ENCODE peak calls at places on chromosomes 3 and 15, in seven cellular contexts. One of them, this sample, is unnamed.

GRCh38 chr3:190101320-190102117 is 19.2 kb downstream of the P3H2 start:
- DNase-seq in Right ventricle myocardium inferior: no peak
- DNase-seq in chondrocyte: no peak
- DNase-seq in foreskin fibroblast: peak
- DNase-seq in cardiac fibroblast: peak
- DNase-seq in DMS153: no peak
- DNase-seq in activated T-helper 1 cell treated with Interleukin-2 at 50 U/mL for 16 hours: no peak
- DNase-seq in this sample: peak

GRCh38 chr15:30953731-30954378 is 37.6 kb downstream of the MTMR10 start:
- DNase-seq in Right ventricle myocardium inferior: no peak
- DNase-seq in chondrocyte: no peak
- DNase-seq in foreskin fibroblast: peak
- DNase-seq in cardiac fibroblast: peak
- DNase-seq in DMS153: no peak
- DNase-seq in activated T-helper 1 cell treated with Interleukin-2 at 50 U/mL for 16 hours: no peak
- DNase-seq in this sample: peak

GRCh38 chr3:156377266-156377665 is 177.7 kb downstream of the SSR3 start:
- DNase-seq in Right ventricle myocardium inferior: no peak
- DNase-seq in chondrocyte: no peak
- DNase-seq in foreskin fibroblast: no peak
- DNase-seq in cardiac fibroblast: no peak
- DNase-seq in DMS153: no peak
- DNase-seq in activated T-helper 1 cell treated with Interleukin-2 at 50 U/mL for 16 hours: no peak
- DNase-seq in this sample: no peak

GRCh38 chr15:45180201-45180600 is 7.6 kb downstream of the SHF start:
- DNase-seq in Right ventricle myocardium inferior: no peak
- DNase-seq in chondrocyte: no peak
- DNase-seq in foreskin fibroblast: no peak
- DNase-seq in cardiac fibroblast: no peak
- DNase-seq in DMS153: no peak
- DNase-seq in activated T-helper 1 cell treated with Interleukin-2 at 50 U/mL for 16 hours: no peak
- DNase-seq in this sample: no peak

GRCh38 chr15:80630981-80631380 is 64.1 kb upstream of the ABHD17C start:
- DNase-seq in Right ventricle myocardium inferior: no peak
- DNase-seq in chondrocyte: no peak
- DNase-seq in foreskin fibroblast: no peak
- DNase-seq in cardiac fibroblast: no peak
- DNase-seq in DMS153: no peak
- DNase-seq in activated T-helper 1 cell treated with Interleukin-2 at 50 U/mL for 16 hours: no peak
- DNase-seq in this sample: no peak

GRCh38 chr3:63872135-63872924 is 8.7 kb downstream of the ATXN7 start:
- DNase-seq in Right ventricle myocardium inferior: no peak
- DNase-seq in chondrocyte: no peak
- DNase-seq in foreskin fibroblast: peak
- DNase-seq in cardiac fibroblast: peak
- DNase-seq in DMS153: no peak
- DNase-seq in activated T-helper 1 cell treated with Interleukin-2 at 50 U/mL for 16 hours: no peak
- DNase-seq in this sample: peak

GRCh38 chr3:55343486-55344357 is 143.4 kb downstream of the WNT5A start:
- DNase-seq in Right ventricle myocardium inferior: no peak
- DNase-seq in chondrocyte: no peak
- DNase-seq in foreskin fibroblast: no peak
- DNase-seq in cardiac fibroblast: no peak
- DNase-seq in DMS153: no peak
- DNase-seq in activated T-helper 1 cell treated with Interleukin-2 at 50 U/mL for 16 hours: no peak
- DNase-seq in this sample: no peak

GRCh38 chr15:96338772-96339661 is 8.5 kb downstream of the NR2F2 start:
- DNase-seq in Right ventricle myocardium inferior: no peak
- DNase-seq in chondrocyte: no peak
- DNase-seq in foreskin fibroblast: no peak
- DNase-seq in cardiac fibroblast: peak
- DNase-seq in DMS153: no peak
- DNase-seq in activated T-helper 1 cell treated with Interleukin-2 at 50 U/mL for 16 hours: no peak
- DNase-seq in this sample: peak

GRCh38 chr3:152505926-152506325 is 237.2 kb downstream of the MBNL1 start:
- DNase-seq in Right ventricle myocardium inferior: no peak
- DNase-seq in chondrocyte: no peak
- DNase-seq in foreskin fibroblast: no peak
- DNase-seq in cardiac fibroblast: no peak
- DNase-seq in DMS153: no peak
- DNase-seq in activated T-helper 1 cell treated with Interleukin-2 at 50 U/mL for 16 hours: no peak
- DNase-seq in this sample: no peak

GRCh38 chr3:27319847-27320526 is 49.2 kb downstream of the NEK10 start:
- DNase-seq in Right ventricle myocardium inferior: no peak
- DNase-seq in chondrocyte: no peak
- DNase-seq in foreskin fibroblast: no peak
- DNase-seq in cardiac fibroblast: peak
- DNase-seq in DMS153: no peak
- DNase-seq in activated T-helper 1 cell treated with Interleukin-2 at 50 U/mL for 16 hours: no peak
- DNase-seq in this sample: no peak

GRCh38 chr15:74992619-74993018 is 2.7 kb upstream of the SCAMP5 start:
- DNase-seq in Right ventricle myocardium inferior: no peak
- DNase-seq in chondrocyte: no peak
- DNase-seq in foreskin fibroblast: no peak
- DNase-seq in cardiac fibroblast: no peak
- DNase-seq in DMS153: no peak
- DNase-seq in activated T-helper 1 cell treated with Interleukin-2 at 50 U/mL for 16 hours: no peak
- DNase-seq in this sample: no peak

GRCh38 chr3:14431556-14431927 is 29.1 kb downstream of the SLC6A6 start:
- DNase-seq in Right ventricle myocardium inferior: no peak
- DNase-seq in chondrocyte: no peak
- DNase-seq in foreskin fibroblast: no peak
- DNase-seq in cardiac fibroblast: no peak
- DNase-seq in DMS153: no peak
- DNase-seq in activated T-helper 1 cell treated with Interleukin-2 at 50 U/mL for 16 hours: no peak
- DNase-seq in this sample: no peak

GRCh38 chr15:64014995-64015394 is 31.3 kb downstream of the DAPK2 start:
- DNase-seq in Right ventricle myocardium inferior: peak
- DNase-seq in chondrocyte: no peak
- DNase-seq in foreskin fibroblast: no peak
- DNase-seq in cardiac fibroblast: no peak
- DNase-seq in DMS153: no peak
- DNase-seq in activated T-helper 1 cell treated with Interleukin-2 at 50 U/mL for 16 hours: no peak
- DNase-seq in this sample: no peak

GRCh38 chr15:89363770-89364169 is 29.1 kb upstream of the POLG start:
- DNase-seq in Right ventricle myocardium inferior: no peak
- DNase-seq in chondrocyte: no peak
- DNase-seq in foreskin fibroblast: no peak
- DNase-seq in cardiac fibroblast: no peak
- DNase-seq in DMS153: no peak
- DNase-seq in activated T-helper 1 cell treated with Interleukin-2 at 50 U/mL for 16 hours: no peak
- DNase-seq in this sample: no peak

GRCh38 chr3:37256447-37256846 is 82.1 kb upstream of the LRRFIP2 start:
- DNase-seq in Right ventricle myocardium inferior: no peak
- DNase-seq in chondrocyte: no peak
- DNase-seq in foreskin fibroblast: no peak
- DNase-seq in cardiac fibroblast: no peak
- DNase-seq in DMS153: no peak
- DNase-seq in activated T-helper 1 cell treated with Interleukin-2 at 50 U/mL for 16 hours: no peak
- DNase-seq in this sample: peak

GRCh38 chr15:32943691-32944090 is 225.9 kb downstream of the GREM1 start:
- DNase-seq in Right ventricle myocardium inferior: no peak
- DNase-seq in chondrocyte: no peak
- DNase-seq in foreskin fibroblast: no peak
- DNase-seq in cardiac fibroblast: peak
- DNase-seq in DMS153: no peak
- DNase-seq in activated T-helper 1 cell treated with Interleukin-2 at 50 U/mL for 16 hours: no peak
- DNase-seq in this sample: no peak

GRCh38 chr3:149120051-149120972 is 9.1 kb upstream of the HPS3 start:
- DNase-seq in Right ventricle myocardium inferior: no peak
- DNase-seq in chondrocyte: no peak
- DNase-seq in foreskin fibroblast: peak
- DNase-seq in cardiac fibroblast: peak
- DNase-seq in DMS153: peak
- DNase-seq in activated T-helper 1 cell treated with Interleukin-2 at 50 U/mL for 16 hours: no peak
- DNase-seq in this sample: peak

GRCh38 chr3:16329792-16330061 is 64.7 kb downstream of the OXNAD1 start:
- DNase-seq in Right ventricle myocardium inferior: no peak
- DNase-seq in chondrocyte: no peak
- DNase-seq in foreskin fibroblast: no peak
- DNase-seq in cardiac fibroblast: no peak
- DNase-seq in DMS153: no peak
- DNase-seq in activated T-helper 1 cell treated with Interleukin-2 at 50 U/mL for 16 hours: no peak
- DNase-seq in this sample: no peak

GRCh38 chr3:178719036-178719635 is 182.9 kb downstream of the KCNMB2 start:
- DNase-seq in Right ventricle myocardium inferior: no peak
- DNase-seq in chondrocyte: no peak
- DNase-seq in foreskin fibroblast: no peak
- DNase-seq in cardiac fibroblast: peak
- DNase-seq in DMS153: no peak
- DNase-seq in activated T-helper 1 cell treated with Interleukin-2 at 50 U/mL for 16 hours: no peak
- DNase-seq in this sample: peak

GRCh38 chr3:179016979-179017670 is 54.5 kb downstream of the ZMAT3 start:
- DNase-seq in Right ventricle myocardium inferior: no peak
- DNase-seq in chondrocyte: no peak
- DNase-seq in foreskin fibroblast: no peak
- DNase-seq in cardiac fibroblast: no peak
- DNase-seq in DMS153: no peak
- DNase-seq in activated T-helper 1 cell treated with Interleukin-2 at 50 U/mL for 16 hours: no peak
- DNase-seq in this sample: no peak

GRCh38 chr3:3356836-3357235 is 177.3 kb upstream of the CRBN start:
- DNase-seq in Right ventricle myocardium inferior: no peak
- DNase-seq in chondrocyte: no peak
- DNase-seq in foreskin fibroblast: no peak
- DNase-seq in cardiac fibroblast: no peak
- DNase-seq in DMS153: no peak
- DNase-seq in activated T-helper 1 cell treated with Interleukin-2 at 50 U/mL for 16 hours: no peak
- DNase-seq in this sample: no peak

GRCh38 chr3:111956995-111957736 is 21.7 kb upstream of the ABHD10 start:
- DNase-seq in Right ventricle myocardium inferior: no peak
- DNase-seq in chondrocyte: no peak
- DNase-seq in foreskin fibroblast: no peak
- DNase-seq in cardiac fibroblast: no peak
- DNase-seq in DMS153: peak
- DNase-seq in activated T-helper 1 cell treated with Interleukin-2 at 50 U/mL for 16 hours: no peak
- DNase-seq in this sample: no peak

GRCh38 chr3:107308716-107309115 is 68.5 kb upstream of the CCDC54 start:
- DNase-seq in Right ventricle myocardium inferior: no peak
- DNase-seq in chondrocyte: no peak
- DNase-seq in foreskin fibroblast: no peak
- DNase-seq in cardiac fibroblast: no peak
- DNase-seq in DMS153: no peak
- DNase-seq in activated T-helper 1 cell treated with Interleukin-2 at 50 U/mL for 16 hours: no peak
- DNase-seq in this sample: no peak

GRCh38 chr3:71066849-71067261 is 516.7 kb downstream of the FOXP1 start:
- DNase-seq in Right ventricle myocardium inferior: peak
- DNase-seq in chondrocyte: no peak
- DNase-seq in foreskin fibroblast: no peak
- DNase-seq in cardiac fibroblast: peak
- DNase-seq in DMS153: no peak
- DNase-seq in activated T-helper 1 cell treated with Interleukin-2 at 50 U/mL for 16 hours: no peak
- DNase-seq in this sample: peak

GRCh38 chr15:68700395-68701123 is 120.1 kb downstream of the ANP32A start:
- DNase-seq in Right ventricle myocardium inferior: peak
- DNase-seq in chondrocyte: no peak
- DNase-seq in foreskin fibroblast: peak
- DNase-seq in cardiac fibroblast: peak
- DNase-seq in DMS153: peak
- DNase-seq in activated T-helper 1 cell treated with Interleukin-2 at 50 U/mL for 16 hours: no peak
- DNase-seq in this sample: no peak

GRCh38 chr3:185825639-185826481 is 1.0 kb upstream of the IGF2BP2 start:
- DNase-seq in Right ventricle myocardium inferior: peak
- DNase-seq in chondrocyte: no peak
- DNase-seq in foreskin fibroblast: peak
- DNase-seq in cardiac fibroblast: peak
- DNase-seq in DMS153: no peak
- DNase-seq in activated T-helper 1 cell treated with Interleukin-2 at 50 U/mL for 16 hours: no peak
- DNase-seq in this sample: peak

GRCh38 chr3:124669470-124669869 is 60.8 kb upstream of the UMPS start:
- DNase-seq in Right ventricle myocardium inferior: no peak
- DNase-seq in chondrocyte: no peak
- DNase-seq in foreskin fibroblast: peak
- DNase-seq in cardiac fibroblast: peak
- DNase-seq in DMS153: no peak
- DNase-seq in activated T-helper 1 cell treated with Interleukin-2 at 50 U/mL for 16 hours: no peak
- DNase-seq in this sample: peak

GRCh38 chr3:38367709-38368108 is 21.1 kb downstream of the XYLB start:
- DNase-seq in Right ventricle myocardium inferior: no peak
- DNase-seq in chondrocyte: no peak
- DNase-seq in foreskin fibroblast: no peak
- DNase-seq in cardiac fibroblast: no peak
- DNase-seq in DMS153: no peak
- DNase-seq in activated T-helper 1 cell treated with Interleukin-2 at 50 U/mL for 16 hours: no peak
- DNase-seq in this sample: no peak

GRCh38 chr15:77066961-77067690 is 3.8 kb downstream of the TSPAN3 start:
- DNase-seq in Right ventricle myocardium inferior: no peak
- DNase-seq in chondrocyte: no peak
- DNase-seq in foreskin fibroblast: no peak
- DNase-seq in cardiac fibroblast: no peak
- DNase-seq in DMS153: peak
- DNase-seq in activated T-helper 1 cell treated with Interleukin-2 at 50 U/mL for 16 hours: no peak
- DNase-seq in this sample: peak

GRCh38 chr15:52652984-52653383 is 26.2 kb downstream of the ATOSA start:
- DNase-seq in Right ventricle myocardium inferior: no peak
- DNase-seq in chondrocyte: no peak
- DNase-seq in foreskin fibroblast: peak
- DNase-seq in cardiac fibroblast: peak
- DNase-seq in DMS153: no peak
- DNase-seq in activated T-helper 1 cell treated with Interleukin-2 at 50 U/mL for 16 hours: no peak
- DNase-seq in this sample: peak

GRCh38 chr3:48086736-48087470 is 70.7 kb upstream of the MAP4 start:
- DNase-seq in Right ventricle myocardium inferior: no peak
- DNase-seq in chondrocyte: no peak
- DNase-seq in foreskin fibroblast: peak
- DNase-seq in cardiac fibroblast: peak
- DNase-seq in DMS153: no peak
- DNase-seq in activated T-helper 1 cell treated with Interleukin-2 at 50 U/mL for 16 hours: no peak
- DNase-seq in this sample: peak

GRCh38 chr15:40308844-40309189 is 1.1 kb upstream of the PLCB2 start:
- DNase-seq in Right ventricle myocardium inferior: peak
- DNase-seq in chondrocyte: no peak
- DNase-seq in foreskin fibroblast: no peak
- DNase-seq in cardiac fibroblast: no peak
- DNase-seq in DMS153: no peak
- DNase-seq in activated T-helper 1 cell treated with Interleukin-2 at 50 U/mL for 16 hours: no peak
- DNase-seq in this sample: no peak

GRCh38 chr3:188234172-188234571 is 80.2 kb downstream of the LPP start:
- DNase-seq in Right ventricle myocardium inferior: no peak
- DNase-seq in chondrocyte: no peak
- DNase-seq in foreskin fibroblast: no peak
- DNase-seq in cardiac fibroblast: no peak
- DNase-seq in DMS153: no peak
- DNase-seq in activated T-helper 1 cell treated with Interleukin-2 at 50 U/mL for 16 hours: no peak
- DNase-seq in this sample: peak

GRCh38 chr3:31552103-31552502 is 19.4 kb downstream of the STT3B start:
- DNase-seq in Right ventricle myocardium inferior: no peak
- DNase-seq in chondrocyte: no peak
- DNase-seq in foreskin fibroblast: no peak
- DNase-seq in cardiac fibroblast: no peak
- DNase-seq in DMS153: no peak
- DNase-seq in activated T-helper 1 cell treated with Interleukin-2 at 50 U/mL for 16 hours: no peak
- DNase-seq in this sample: no peak

GRCh38 chr3:99396651-99397050 is 241.7 kb upstream of the COL8A1 start:
- DNase-seq in Right ventricle myocardium inferior: no peak
- DNase-seq in chondrocyte: no peak
- DNase-seq in foreskin fibroblast: peak
- DNase-seq in cardiac fibroblast: no peak
- DNase-seq in DMS153: no peak
- DNase-seq in activated T-helper 1 cell treated with Interleukin-2 at 50 U/mL for 16 hours: no peak
- DNase-seq in this sample: peak

GRCh38 chr3:123021986-123022510 is 5.5 kb downstream of the SEMA5B start:
- DNase-seq in Right ventricle myocardium inferior: no peak
- DNase-seq in chondrocyte: no peak
- DNase-seq in foreskin fibroblast: no peak
- DNase-seq in cardiac fibroblast: no peak
- DNase-seq in DMS153: no peak
- DNase-seq in activated T-helper 1 cell treated with Interleukin-2 at 50 U/mL for 16 hours: no peak
- DNase-seq in this sample: no peak

GRCh38 chr3:39404943-39405686 is 1.4 kb upstream of the RPSA start:
- DNase-seq in Right ventricle myocardium inferior: no peak
- DNase-seq in chondrocyte: no peak
- DNase-seq in foreskin fibroblast: no peak
- DNase-seq in cardiac fibroblast: no peak
- DNase-seq in DMS153: no peak
- DNase-seq in activated T-helper 1 cell treated with Interleukin-2 at 50 U/mL for 16 hours: no peak
- DNase-seq in this sample: no peak